ENCODE peak calls at places on chromosomes 1 and 21, in eight cellular contexts. One of them, this sample, is unnamed.
A peak's percentile ranks its signal among the peaks of the same experiment; 100 is the strongest.

GRCh38 chr21:41616063-41616591 is 108.2 kb upstream of the TMPRSS2 start:
- DNase-seq in CD8-positive, alpha-beta T cell: no peak
- DNase-seq in PC-9: no peak
- DNase-seq in lower lobe of right lung: no peak
- DNase-seq in choroid plexus epithelial cell: peak; percentile 45
- DNase-seq in GM12865: no peak
- DNase-seq in esophagus squamous epithelium: no peak
- DNase-seq in kidney epithelial cell: no peak
- DNase-seq in this sample: no peak

GRCh38 chr1:164636744-164637143 is 77.8 kb downstream of the PBX1 start:
- DNase-seq in CD8-positive, alpha-beta T cell: no peak
- DNase-seq in PC-9: no peak
- DNase-seq in lower lobe of right lung: no peak
- DNase-seq in choroid plexus epithelial cell: no peak
- DNase-seq in GM12865: no peak
- DNase-seq in esophagus squamous epithelium: no peak
- DNase-seq in kidney epithelial cell: no peak
- DNase-seq in this sample: no peak

GRCh38 chr1:67771776-67772175 is 61.5 kb downstream of the GNG12 start:
- DNase-seq in CD8-positive, alpha-beta T cell: no peak
- DNase-seq in PC-9: no peak
- DNase-seq in lower lobe of right lung: no peak
- DNase-seq in choroid plexus epithelial cell: no peak
- DNase-seq in GM12865: no peak
- DNase-seq in esophagus squamous epithelium: no peak
- DNase-seq in kidney epithelial cell: no peak
- DNase-seq in this sample: no peak

GRCh38 chr1:155940993-155941844 is at the start of gene RXFP4:
- DNase-seq in CD8-positive, alpha-beta T cell: no peak
- DNase-seq in PC-9: peak; percentile 73
- DNase-seq in lower lobe of right lung: peak; percentile 77
- DNase-seq in choroid plexus epithelial cell: peak; percentile 35
- DNase-seq in GM12865: peak; percentile 60
- DNase-seq in esophagus squamous epithelium: no peak
- DNase-seq in kidney epithelial cell: no peak
- DNase-seq in this sample: no peak

GRCh38 chr1:238606896-238607295 is 716.2 kb upstream of the ZP4 start:
- DNase-seq in CD8-positive, alpha-beta T cell: no peak
- DNase-seq in PC-9: no peak
- DNase-seq in lower lobe of right lung: no peak
- DNase-seq in choroid plexus epithelial cell: peak; percentile 72
- DNase-seq in GM12865: no peak
- DNase-seq in esophagus squamous epithelium: no peak
- DNase-seq in kidney epithelial cell: peak; percentile 38
- DNase-seq in this sample: no peak

GRCh38 chr1:74937176-74937575 is 197.0 kb upstream of the LHX8 start:
- DNase-seq in CD8-positive, alpha-beta T cell: no peak
- DNase-seq in PC-9: no peak
- DNase-seq in lower lobe of right lung: no peak
- DNase-seq in choroid plexus epithelial cell: no peak
- DNase-seq in GM12865: no peak
- DNase-seq in esophagus squamous epithelium: no peak
- DNase-seq in kidney epithelial cell: no peak
- DNase-seq in this sample: no peak

GRCh38 chr1:40339420-40340323 is 22.6 kb upstream of the COL9A2 start:
- DNase-seq in CD8-positive, alpha-beta T cell: no peak
- DNase-seq in PC-9: peak; percentile 5
- DNase-seq in lower lobe of right lung: no peak
- DNase-seq in choroid plexus epithelial cell: no peak
- DNase-seq in GM12865: no peak
- DNase-seq in esophagus squamous epithelium: no peak
- DNase-seq in kidney epithelial cell: no peak
- DNase-seq in this sample: no peak

GRCh38 chr21:44886113-44887075 is 12.9 kb upstream of the PTTG1IP start:
- DNase-seq in CD8-positive, alpha-beta T cell: no peak
- DNase-seq in PC-9: no peak
- DNase-seq in lower lobe of right lung: peak; percentile 33
- DNase-seq in choroid plexus epithelial cell: no peak
- DNase-seq in GM12865: no peak
- DNase-seq in esophagus squamous epithelium: no peak
- DNase-seq in kidney epithelial cell: no peak
- DNase-seq in this sample: no peak

GRCh38 chr1:1122078-1122811 is 6.4 kb upstream of the C1orf159 start:
- DNase-seq in CD8-positive, alpha-beta T cell: peak; percentile 92
- DNase-seq in PC-9: peak; percentile 82
- DNase-seq in lower lobe of right lung: peak; percentile 88
- DNase-seq in choroid plexus epithelial cell: peak; percentile 73
- DNase-seq in GM12865: peak; percentile 77
- DNase-seq in esophagus squamous epithelium: no peak
- DNase-seq in kidney epithelial cell: no peak
- DNase-seq in this sample: peak; percentile 94

GRCh38 chr1:36520771-36521420 is 38.2 kb upstream of the CSF3R start:
- DNase-seq in CD8-positive, alpha-beta T cell: no peak
- DNase-seq in PC-9: no peak
- DNase-seq in lower lobe of right lung: no peak
- DNase-seq in choroid plexus epithelial cell: no peak
- DNase-seq in GM12865: no peak
- DNase-seq in esophagus squamous epithelium: no peak
- DNase-seq in kidney epithelial cell: no peak
- DNase-seq in this sample: no peak

GRCh38 chr21:18245493-18245967 is 897 bp downstream of the CHODL start:
- DNase-seq in CD8-positive, alpha-beta T cell: no peak
- DNase-seq in PC-9: no peak
- DNase-seq in lower lobe of right lung: no peak
- DNase-seq in choroid plexus epithelial cell: peak; percentile 4
- DNase-seq in GM12865: no peak
- DNase-seq in esophagus squamous epithelium: no peak
- DNase-seq in kidney epithelial cell: no peak
- DNase-seq in this sample: peak; percentile 8

GRCh38 chr1:178726545-178726944 is 1.5 kb downstream of the RALGPS2 start:
- DNase-seq in CD8-positive, alpha-beta T cell: no peak
- DNase-seq in PC-9: no peak
- DNase-seq in lower lobe of right lung: no peak
- DNase-seq in choroid plexus epithelial cell: no peak
- DNase-seq in GM12865: no peak
- DNase-seq in esophagus squamous epithelium: no peak
- DNase-seq in kidney epithelial cell: no peak
- DNase-seq in this sample: no peak

GRCh38 chr1:85289848-85290335 is 13.5 kb upstream of the BCL10 start:
- DNase-seq in CD8-positive, alpha-beta T cell: no peak
- DNase-seq in PC-9: no peak
- DNase-seq in lower lobe of right lung: no peak
- DNase-seq in choroid plexus epithelial cell: no peak
- DNase-seq in GM12865: peak; percentile 61
- DNase-seq in esophagus squamous epithelium: no peak
- DNase-seq in kidney epithelial cell: no peak
- DNase-seq in this sample: no peak

GRCh38 chr1:21659099-21659923 is 9.8 kb downstream of the RAP1GAP start:
- DNase-seq in CD8-positive, alpha-beta T cell: peak; percentile 87
- DNase-seq in PC-9: peak; percentile 81
- DNase-seq in lower lobe of right lung: peak; percentile 90
- DNase-seq in choroid plexus epithelial cell: peak; percentile 59
- DNase-seq in GM12865: peak; percentile 66
- DNase-seq in esophagus squamous epithelium: peak; percentile 14
- DNase-seq in kidney epithelial cell: no peak
- DNase-seq in this sample: peak; percentile 98

GRCh38 chr1:231629132-231629531 is 2.5 kb downstream of the DISC1 start:
- DNase-seq in CD8-positive, alpha-beta T cell: no peak
- DNase-seq in PC-9: no peak
- DNase-seq in lower lobe of right lung: no peak
- DNase-seq in choroid plexus epithelial cell: peak; percentile 66
- DNase-seq in GM12865: no peak
- DNase-seq in esophagus squamous epithelium: no peak
- DNase-seq in kidney epithelial cell: no peak
- DNase-seq in this sample: peak; percentile 47

GRCh38 chr1:31295874-31296485 is 608 bp downstream of the SNRNP40 start:
- DNase-seq in CD8-positive, alpha-beta T cell: no peak
- DNase-seq in PC-9: no peak
- DNase-seq in lower lobe of right lung: no peak
- DNase-seq in choroid plexus epithelial cell: no peak
- DNase-seq in GM12865: no peak
- DNase-seq in esophagus squamous epithelium: no peak
- DNase-seq in kidney epithelial cell: no peak
- DNase-seq in this sample: peak; percentile 46

GRCh38 chr1:191892716-191893115 is 265.5 kb upstream of the RGS18 start:
- DNase-seq in CD8-positive, alpha-beta T cell: no peak
- DNase-seq in PC-9: no peak
- DNase-seq in lower lobe of right lung: no peak
- DNase-seq in choroid plexus epithelial cell: no peak
- DNase-seq in GM12865: no peak
- DNase-seq in esophagus squamous epithelium: no peak
- DNase-seq in kidney epithelial cell: no peak
- DNase-seq in this sample: no peak

GRCh38 chr1:117591248-117591647 is 14.6 kb upstream of the TENT5C start:
- DNase-seq in CD8-positive, alpha-beta T cell: no peak
- DNase-seq in PC-9: no peak
- DNase-seq in lower lobe of right lung: peak; percentile 77
- DNase-seq in choroid plexus epithelial cell: no peak
- DNase-seq in GM12865: no peak
- DNase-seq in esophagus squamous epithelium: no peak
- DNase-seq in kidney epithelial cell: no peak
- DNase-seq in this sample: no peak

GRCh38 chr1:91609571-91609970 is 108.9 kb downstream of the CDC7 start:
- DNase-seq in CD8-positive, alpha-beta T cell: no peak
- DNase-seq in PC-9: peak; percentile 29
- DNase-seq in lower lobe of right lung: no peak
- DNase-seq in choroid plexus epithelial cell: no peak
- DNase-seq in GM12865: no peak
- DNase-seq in esophagus squamous epithelium: no peak
- DNase-seq in kidney epithelial cell: peak; percentile 70
- DNase-seq in this sample: no peak

GRCh38 chr1:220300442-220301121 is 28.3 kb upstream of the RAB3GAP2 start:
- DNase-seq in CD8-positive, alpha-beta T cell: no peak
- DNase-seq in PC-9: peak; percentile 59
- DNase-seq in lower lobe of right lung: peak; percentile 61
- DNase-seq in choroid plexus epithelial cell: peak; percentile 95
- DNase-seq in GM12865: no peak
- DNase-seq in esophagus squamous epithelium: no peak
- DNase-seq in kidney epithelial cell: peak; percentile 90
- DNase-seq in this sample: no peak

GRCh38 chr21:45573452-45574035 is 31.3 kb upstream of the SLC19A1 start:
- DNase-seq in CD8-positive, alpha-beta T cell: no peak
- DNase-seq in PC-9: no peak
- DNase-seq in lower lobe of right lung: peak; percentile 34
- DNase-seq in choroid plexus epithelial cell: peak; percentile 61
- DNase-seq in GM12865: no peak
- DNase-seq in esophagus squamous epithelium: no peak
- DNase-seq in kidney epithelial cell: no peak
- DNase-seq in this sample: no peak

GRCh38 chr1:81044708-81045107 is 756.0 kb upstream of the ADGRL2 start:
- DNase-seq in CD8-positive, alpha-beta T cell: no peak
- DNase-seq in PC-9: no peak
- DNase-seq in lower lobe of right lung: no peak
- DNase-seq in choroid plexus epithelial cell: no peak
- DNase-seq in GM12865: no peak
- DNase-seq in esophagus squamous epithelium: no peak
- DNase-seq in kidney epithelial cell: no peak
- DNase-seq in this sample: no peak

GRCh38 chr1:109928591-109929111 is 18.0 kb downstream of the CSF1 start:
- DNase-seq in CD8-positive, alpha-beta T cell: no peak
- DNase-seq in PC-9: peak; percentile 48
- DNase-seq in lower lobe of right lung: no peak
- DNase-seq in choroid plexus epithelial cell: peak; percentile 83
- DNase-seq in GM12865: no peak
- DNase-seq in esophagus squamous epithelium: no peak
- DNase-seq in kidney epithelial cell: peak; percentile 38
- DNase-seq in this sample: no peak
- TF ChIP-seq CTCF in CD8-positive, alpha-beta T cell: no peak
- TF ChIP-seq CTCF in PC-9: no peak
- TF ChIP-seq CTCF in lower lobe of right lung: no peak
- TF ChIP-seq CTCF in choroid plexus epithelial cell: no peak
- TF ChIP-seq CTCF in GM12865: no peak
- TF ChIP-seq CTCF in esophagus squamous epithelium: no peak
- TF ChIP-seq CTCF in kidney epithelial cell: no peak
- TF ChIP-seq CTCF in this sample: no peak

GRCh38 chr1:209030454-209031167 is 552.9 kb upstream of the CAMK1G start:
- DNase-seq in CD8-positive, alpha-beta T cell: no peak
- DNase-seq in PC-9: no peak
- DNase-seq in lower lobe of right lung: peak; percentile 49
- DNase-seq in choroid plexus epithelial cell: no peak
- DNase-seq in GM12865: no peak
- DNase-seq in esophagus squamous epithelium: no peak
- DNase-seq in kidney epithelial cell: no peak
- DNase-seq in this sample: no peak
- TF ChIP-seq CTCF in CD8-positive, alpha-beta T cell: no peak
- TF ChIP-seq CTCF in PC-9: no peak
- TF ChIP-seq CTCF in lower lobe of right lung: no peak
- TF ChIP-seq CTCF in choroid plexus epithelial cell: no peak
- TF ChIP-seq CTCF in GM12865: no peak
- TF ChIP-seq CTCF in esophagus squamous epithelium: no peak
- TF ChIP-seq CTCF in kidney epithelial cell: no peak
- TF ChIP-seq CTCF in this sample: no peak

GRCh38 chr1:92961131-92961895 is at the start of gene DIPK1A:
- DNase-seq in CD8-positive, alpha-beta T cell: peak; percentile 87
- DNase-seq in PC-9: peak; percentile 76
- DNase-seq in lower lobe of right lung: peak; percentile 84
- DNase-seq in choroid plexus epithelial cell: peak; percentile 78
- DNase-seq in GM12865: peak; percentile 94
- DNase-seq in esophagus squamous epithelium: peak; percentile 60
- DNase-seq in kidney epithelial cell: no peak
- DNase-seq in this sample: peak; percentile 87
- TF ChIP-seq CTCF in CD8-positive, alpha-beta T cell: peak; percentile 29
- TF ChIP-seq CTCF in PC-9: no peak
- TF ChIP-seq CTCF in lower lobe of right lung: peak; percentile 13
- TF ChIP-seq CTCF in choroid plexus epithelial cell: no peak
- TF ChIP-seq CTCF in GM12865: peak; percentile 39
- TF ChIP-seq CTCF in esophagus squamous epithelium: no peak
- TF ChIP-seq CTCF in kidney epithelial cell: no peak
- TF ChIP-seq CTCF in this sample: peak; percentile 18

DNA sequence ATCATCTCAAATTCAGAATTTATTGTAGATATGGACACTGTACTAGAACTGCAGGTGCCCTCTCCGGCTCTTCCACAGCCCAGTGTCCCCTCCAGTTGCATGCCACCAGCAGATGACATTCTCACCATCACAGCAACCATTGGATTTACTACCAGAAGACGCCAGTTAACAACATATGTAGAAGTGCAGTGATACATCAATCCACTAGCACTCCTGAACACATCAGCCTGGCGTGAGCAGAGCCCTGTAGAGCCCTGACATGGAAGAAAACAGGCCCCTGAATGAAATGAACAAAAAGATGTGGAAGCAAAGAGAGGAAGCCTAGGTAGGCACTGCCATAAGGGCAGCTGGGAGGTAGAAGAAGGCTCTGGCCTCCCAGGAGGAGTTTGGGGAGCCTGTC is 73.1 kb upstream of the GALNT2 start:
- DNase-seq in CD8-positive, alpha-beta T cell: no peak
- DNase-seq in PC-9: no peak
- DNase-seq in lower lobe of right lung: no peak
- DNase-seq in choroid plexus epithelial cell: no peak
- DNase-seq in GM12865: no peak
- DNase-seq in esophagus squamous epithelium: no peak
- DNase-seq in kidney epithelial cell: no peak
- DNase-seq in this sample: no peak
- TF ChIP-seq CTCF in CD8-positive, alpha-beta T cell: no peak
- TF ChIP-seq CTCF in PC-9: no peak
- TF ChIP-seq CTCF in lower lobe of right lung: no peak
- TF ChIP-seq CTCF in choroid plexus epithelial cell: no peak
- TF ChIP-seq CTCF in GM12865: no peak
- TF ChIP-seq CTCF in esophagus squamous epithelium: no peak
- TF ChIP-seq CTCF in kidney epithelial cell: no peak
- TF ChIP-seq CTCF in this sample: no peak

This sample was measured in GM13976.